ENCODE peak calls at places on chromosomes 7 and 10, in four cellular contexts. W, B, C and Z are unnamed samples.

GRCh38 chr7:95545007-95545615 is 51.2 kb downstream of the PDK4 start:
- DNase-seq in W (peak), B (no peak), C (peak), Z (peak)

GRCh38 chr10:72637398-72637857 is 11.5 kb upstream of the MICU1 start:
- DNase-seq in W (peak), B (peak), C (peak), Z (peak)

GRCh38 chr10:10605551-10606081 is 412.1 kb upstream of the CELF2 start:
- DNase-seq in W (no peak), B (no peak), C (no peak), Z (peak)

GRCh38 chr7:158740657-158741293 is 36.2 kb upstream of the NCAPG2 start:
- DNase-seq in W (peak), B (no peak), C (peak), Z (peak)

GRCh38 chr10:100655760-100656421 is 89.5 kb upstream of the PAX2 start:
- DNase-seq in W (no peak), B (no peak), C (no peak), Z (no peak)

GRCh38 chr7:50068026-50068425 is 25.0 kb downstream of the ZPBP start:
- DNase-seq in W (no peak), B (no peak), C (no peak), Z (no peak)

GRCh38 chr10:78700816-78701520 is 367.8 kb upstream of the ZMIZ1 start:
- DNase-seq in W (no peak), B (no peak), C (no peak), Z (no peak)

GRCh38 chr10:69629897-69630650 is at the start of gene FAM241B:
- DNase-seq in W (peak), B (peak), C (peak), Z (peak)

GRCh38 chr7:133050200-133050995 is 31.5 kb downstream of the CHCHD3 start:
- DNase-seq in W (no peak), B (no peak), C (no peak), Z (no peak)

GRCh38 chr10:131840788-131841118 is 60.1 kb upstream of the PPP2R2D start:
- DNase-seq in W (no peak), B (no peak), C (no peak), Z (no peak)

GRCh38 chr7:135704074-135704473 is 23.9 kb downstream of the SLC13A4 start:
- DNase-seq in W (no peak), B (no peak), C (no peak), Z (no peak)

GRCh38 chr7:132655071-132655761 is 78.9 kb upstream of the PLXNA4 start:
- DNase-seq in W (peak), B (peak), C (peak), Z (peak)

GRCh38 chr7:1050254-1050906 is 6.0 kb downstream of the GPR146 start:
- DNase-seq in W (no peak), B (no peak), C (no peak), Z (no peak)

GRCh38 chr7:138431517-138431916 is 28.5 kb upstream of the TRIM24 start:
- DNase-seq in W (no peak), B (no peak), C (no peak), Z (no peak)

GRCh38 chr7:1548438-1548831 is 7.6 kb downstream of the TMEM184A start:
- DNase-seq in W (no peak), B (no peak), C (no peak), Z (no peak)

GRCh38 chr10:122271076-122271475 is at the start of gene BTBD16:
- DNase-seq in W (no peak), B (no peak), C (no peak), Z (no peak)

GRCh38 chr7:93821463-93821862 is 69.1 kb downstream of the TFPI2 start:
- DNase-seq in W (no peak), B (no peak), C (no peak), Z (no peak)

GRCh38 chr10:61888744-61889143 is 12.8 kb upstream of the ARID5B start:
- DNase-seq in W (no peak), B (no peak), C (no peak), Z (no peak)

GRCh38 chr7:87548123-87548919 is 52.4 kb downstream of the ABCB1 start:
- DNase-seq in W (no peak), B (no peak), C (no peak), Z (no peak)

GRCh38 chr10:131272897-131273451 is 38.5 kb downstream of the TCERG1L start:
- DNase-seq in W (no peak), B (no peak), C (no peak), Z (no peak)

GRCh38 chr10:498760-499435 is 190.6 kb downstream of the DIP2C start:
- DNase-seq in W (no peak), B (no peak), C (no peak), Z (no peak)

GRCh38 chr10:103885617-103886016 is 30.2 kb upstream of the SH3PXD2A start:
- DNase-seq in W (no peak), B (no peak), C (no peak), Z (peak)

GRCh38 chr7:140909476-140910161 is 15.1 kb downstream of the BRAF start:
- DNase-seq in W (no peak), B (no peak), C (no peak), Z (no peak)

GRCh38 chr7:74417419-74417971 is 36.2 kb upstream of the GTF2IRD1 start:
- DNase-seq in W (peak), B (peak), C (peak), Z (peak)

GRCh38 chr7:70446448-70447143 is 685.3 kb upstream of the GALNT17 start:
- DNase-seq in W (no peak), B (no peak), C (no peak), Z (no peak)

GRCh38 chr10:19819419-19820033 is 3.3 kb downstream of the PLXDC2 start:
- DNase-seq in W (peak), B (no peak), C (peak), Z (peak)

GRCh38 chr7:44380179-44380830 is 54.9 kb upstream of the CAMK2B start:
- DNase-seq in W (no peak), B (no peak), C (no peak), Z (no peak)

GRCh38 chr7:84640637-84641036 is 446.0 kb upstream of the SEMA3A start:
- DNase-seq in W (no peak), B (no peak), C (no peak), Z (no peak)

GRCh38 chr7:55250313-55250712 is 114.8 kb upstream of the LANCL2 start:
- DNase-seq in W (no peak), B (no peak), C (no peak), Z (peak)

GRCh38 chr7:2640858-2641257 is 9.1 kb downstream of the TTYH3 start:
- DNase-seq in W (no peak), B (no peak), C (no peak), Z (no peak)
- H3K4me3 ChIP-seq in W (peak), B (peak), C (peak), Z (no peak)

DNA sequence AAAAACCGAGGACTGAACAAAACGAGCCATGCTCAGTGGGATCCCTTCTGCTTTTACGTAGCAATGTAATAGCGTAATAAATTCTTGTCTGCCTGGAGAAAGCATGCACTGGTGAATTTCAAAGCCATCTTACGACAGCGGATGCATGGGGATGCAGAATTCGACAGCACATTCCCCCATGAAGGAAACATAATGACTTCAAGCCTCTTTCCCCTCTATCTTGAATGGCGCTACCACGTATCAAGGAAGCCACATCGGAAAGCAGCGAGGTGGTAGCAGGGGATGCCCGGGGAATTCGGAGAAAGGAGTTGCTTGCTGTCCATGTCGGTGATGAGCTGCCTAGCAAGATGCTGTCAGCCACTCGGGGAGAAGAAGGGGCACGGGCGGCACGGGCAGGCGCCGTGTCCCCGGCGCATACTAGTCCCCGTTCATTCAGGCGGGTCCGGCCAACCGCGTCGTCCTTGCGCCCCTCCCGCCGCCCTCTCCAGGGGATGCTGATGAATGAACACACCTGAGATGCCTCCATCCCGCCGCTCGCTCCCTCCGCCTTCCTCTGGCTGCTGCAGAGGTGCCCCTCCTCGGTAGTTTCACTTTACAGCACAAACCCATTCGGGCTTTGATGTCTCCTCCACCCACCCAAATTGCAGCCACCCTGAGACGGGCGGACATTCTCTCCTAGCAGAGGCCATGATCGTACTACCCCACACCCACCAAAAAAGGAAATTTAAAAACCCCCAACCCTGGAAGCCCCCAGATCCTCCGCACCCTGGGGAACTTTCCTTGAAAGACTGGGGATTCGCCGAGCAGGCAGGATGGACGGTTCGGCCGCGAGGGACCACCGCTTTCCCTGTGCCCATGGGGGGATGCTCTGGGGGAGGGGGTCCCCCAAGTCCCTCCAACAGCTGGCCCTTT is 627 bp downstream of the SORBS1 start:
- DNase-seq in W (peak), B (peak), C (peak), Z (peak)
- TF ChIP-seq CTCF in W (no peak), B (no peak), C (no peak), Z (no peak)

GRCh38 chr7:127652333-127653248 is 597 bp downstream of the SND1 start:
- DNase-seq in W (no peak), B (no peak), C (no peak), Z (peak)

GRCh38 chr7:127654404-127655392 is 2.7 kb downstream of the SND1 start:
- DNase-seq in W (no peak), B (no peak), C (no peak), Z (peak)

GRCh38 chr7:127657500-127657899 is 5.5 kb downstream of the SND1 start:
- DNase-seq in W (no peak), B (no peak), C (no peak), Z (no peak)

GRCh38 chr7:127653396-127653795 is 1.4 kb downstream of the SND1 start:
- DNase-seq in W (no peak), B (no peak), C (no peak), Z (no peak)

GRCh38 chr7:127655720-127656119 is 3.7 kb downstream of the SND1 start:
- DNase-seq in W (no peak), B (no peak), C (no peak), Z (no peak)
- H3K4me3 ChIP-seq in W (no peak), B (no peak), C (no peak), Z (no peak)

GRCh38 chr10:35784751-35785150 is 142.7 kb upstream of the FZD8 start:
- DNase-seq in W (no peak), B (no peak), C (no peak), Z (no peak)

GRCh38 chr10:35780970-35781642 is 139.0 kb upstream of the FZD8 start:
- DNase-seq in W (no peak), B (no peak), C (no peak), Z (peak)

GRCh38 chr10:35783305-35783838 is 141.3 kb upstream of the FZD8 start:
- DNase-seq in W (no peak), B (no peak), C (no peak), Z (peak)

GRCh38 chr10:35778344-35778743 is 136.2 kb upstream of the FZD8 start:
- DNase-seq in W (peak), B (no peak), C (peak), Z (peak)

GRCh38 chr10:35781643-35782035 is 139.5 kb upstream of the FZD8 start:
- DNase-seq in W (no peak), B (no peak), C (no peak), Z (peak)
- TF ChIP-seq CTCF in W (no peak), B (peak), C (peak), Z (peak)

GRCh38 chr10:117443677-117444022 is 68.4 kb upstream of the PDZD8 start:
- DNase-seq in W (no peak), B (no peak), C (no peak), Z (no peak)

GRCh38 chr10:117441366-117441765 is 66.1 kb upstream of the PDZD8 start:
- DNase-seq in W (no peak), B (no peak), C (no peak), Z (no peak)

GRCh38 chr10:117442521-117442920 is 67.3 kb upstream of the PDZD8 start:
- DNase-seq in W (no peak), B (no peak), C (no peak), Z (no peak)

GRCh38 chr10:117442944-117443676 is 67.9 kb upstream of the PDZD8 start:
- DNase-seq in W (peak), B (peak), C (peak), Z (peak)

GRCh38 chr10:117441812-117442443 is 66.7 kb upstream of the PDZD8 start:
- DNase-seq in W (no peak), B (no peak), C (no peak), Z (no peak)
- H3K4me3 ChIP-seq in W (no peak), B (no peak), C (no peak), Z (no peak)

DNA sequence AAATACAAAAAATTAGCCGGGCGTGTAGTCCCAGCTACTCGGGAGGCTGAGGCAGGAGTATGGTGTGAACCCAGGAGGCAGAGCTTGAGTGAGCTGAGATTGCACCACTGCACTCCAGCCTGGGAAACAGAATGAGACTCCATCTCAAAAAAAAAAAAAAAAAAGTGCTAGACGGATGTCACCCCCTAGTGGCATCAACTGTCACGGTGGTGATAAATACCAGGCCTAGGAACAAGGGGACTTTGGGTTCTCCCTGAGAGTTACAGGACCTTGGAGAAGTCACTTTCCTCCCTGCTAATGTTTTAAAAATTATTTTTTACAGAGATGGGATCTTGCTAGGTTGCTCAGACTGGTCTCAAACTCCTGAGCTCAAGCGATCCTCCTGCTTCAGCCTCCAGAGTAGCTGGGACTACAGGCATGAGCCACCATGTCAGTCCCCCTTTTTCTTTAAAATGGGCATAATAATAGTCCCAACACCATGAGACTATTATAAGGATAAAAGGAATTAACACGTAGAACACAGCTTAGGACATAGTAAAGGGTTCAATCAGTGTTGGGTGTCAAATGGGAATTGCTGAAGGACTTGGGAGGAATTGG is 2.6 kb upstream of the TMEM130 start:
- DNase-seq in W (no peak), B (no peak), C (no peak), Z (peak)
- TF ChIP-seq CTCF in W (no peak), B (no peak), C (no peak), Z (peak)

GRCh38 chr7:150978136-150978789 is at the start of gene KCNH2:
- DNase-seq in W (peak), B (peak), C (peak), Z (no peak)
- H3K4me3 ChIP-seq in W (peak), B (peak), C (peak), Z (peak)

GRCh38 chr10:86635402-86635801 is 18.9 kb upstream of the OPN4 start:
- DNase-seq in W (no peak), B (no peak), C (no peak), Z (peak)

GRCh38 chr10:86630079-86630478 is 24.3 kb upstream of the OPN4 start:
- DNase-seq in W (peak), B (peak), C (peak), Z (peak)

GRCh38 chr10:86632951-86633350 is 21.4 kb upstream of the OPN4 start:
- DNase-seq in W (no peak), B (no peak), C (no peak), Z (no peak)

DNA sequence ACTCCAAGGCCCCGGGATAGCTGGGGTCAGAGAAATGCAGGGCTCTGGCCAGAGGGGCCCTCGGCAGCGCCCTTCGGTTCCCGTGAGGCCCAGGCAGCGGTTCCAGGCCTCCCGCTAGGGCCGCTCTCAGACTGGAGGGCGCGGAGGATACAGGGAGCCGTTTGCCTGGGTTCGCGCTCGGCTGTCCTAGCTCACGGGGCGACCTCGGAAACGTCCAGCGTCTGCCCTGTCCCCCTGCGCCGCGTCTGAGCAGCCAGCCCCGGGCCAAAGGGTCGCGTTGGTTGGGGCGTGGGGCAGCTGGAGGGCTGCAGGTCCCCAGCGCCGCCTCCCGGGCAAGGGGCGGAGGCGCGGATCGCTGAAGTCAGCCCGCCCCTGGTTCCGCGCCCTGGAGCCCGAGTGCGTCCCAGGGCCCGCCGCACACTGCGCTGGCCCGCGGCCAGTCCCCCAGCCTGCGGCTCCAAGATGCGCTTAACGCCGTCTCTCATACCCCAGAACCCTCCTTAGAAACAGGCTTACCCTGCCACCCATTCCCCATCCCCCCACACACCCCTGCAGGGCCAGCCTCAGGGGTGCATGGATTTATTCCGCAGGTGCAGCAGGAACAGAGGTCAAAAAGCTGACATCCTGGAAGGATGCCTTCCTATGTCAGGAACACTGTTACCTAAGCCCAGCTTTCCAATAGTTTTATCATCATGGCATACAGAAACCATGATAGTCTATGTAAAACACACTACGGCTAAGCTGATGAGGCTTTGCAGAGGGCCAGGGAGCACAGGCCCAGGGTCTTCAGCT is 22.1 kb upstream of the OPN4 start:
- DNase-seq in W (peak), B (peak), C (peak), Z (no peak)
- TF ChIP-seq CTCF in W (peak), B (peak), C (no peak), Z (peak)

GRCh38 chr7:2759736-2760097 is 71.7 kb downstream of the AMZ1 start:
- DNase-seq in W (no peak), B (no peak), C (no peak), Z (no peak)

GRCh38 chr7:2760098-2760889 is 72.3 kb downstream of the AMZ1 start:
- DNase-seq in W (peak), B (peak), C (peak), Z (peak)

GRCh38 chr7:2757904-2758672 is 70.1 kb downstream of the AMZ1 start:
- DNase-seq in W (peak), B (no peak), C (peak), Z (peak)

GRCh38 chr7:2757361-2757903 is 69.4 kb downstream of the AMZ1 start:
- DNase-seq in W (peak), B (peak), C (peak), Z (peak)

GRCh38 chr7:2758673-2759603 is 70.9 kb downstream of the AMZ1 start:
- DNase-seq in W (no peak), B (no peak), C (no peak), Z (no peak)
- H3K4me3 ChIP-seq in W (no peak), B (peak), C (no peak), Z (no peak)

DNA sequence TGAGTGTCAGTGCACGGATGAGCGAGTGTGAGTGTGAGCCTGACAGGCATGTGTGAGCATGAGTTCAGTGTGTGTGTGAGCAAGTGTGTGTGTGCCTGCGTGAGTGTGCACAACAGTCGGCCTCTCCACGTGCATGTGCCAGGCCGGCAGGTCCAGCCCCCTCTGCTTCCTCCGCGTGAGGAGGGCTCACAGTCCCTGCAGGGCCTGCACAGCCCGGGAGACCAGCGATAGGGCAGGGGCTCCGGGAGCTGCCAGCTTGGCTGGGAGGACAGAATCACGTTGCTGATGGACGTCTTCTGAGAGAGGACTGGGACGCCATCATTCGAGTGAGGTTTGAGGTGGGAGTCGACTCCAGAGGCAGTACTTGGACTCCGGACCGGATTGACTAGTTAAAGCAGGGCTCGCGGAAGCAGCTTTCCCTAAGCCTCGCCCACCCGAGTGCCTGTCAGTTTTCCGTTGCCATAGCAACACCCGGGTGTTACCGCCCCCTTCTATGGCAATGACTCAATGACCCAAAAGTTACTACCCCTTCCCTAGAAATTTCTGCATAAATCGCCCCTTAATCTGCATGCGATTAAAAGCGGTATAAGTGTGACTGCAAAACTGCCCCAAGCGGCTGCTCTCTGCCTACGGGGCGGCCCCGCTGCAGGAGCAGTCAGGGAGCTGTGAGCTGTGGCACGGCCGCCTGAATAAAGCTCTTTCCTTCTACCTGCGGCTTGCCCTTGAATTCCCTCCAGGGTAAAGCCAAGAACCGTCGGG is 19.7 kb upstream of the CFAP46 start:
- DNase-seq in W (peak), B (peak), C (peak), Z (peak)
- TF ChIP-seq CTCF in W (no peak), B (peak), C (no peak), Z (peak)